ENCODE peak calls at places on chromosomes 2 and 18, in ten cellular contexts. One of them, this sample, is unnamed.

GRCh38 chr2:187552959-187553681 is 1.1 kb downstream of the TFPI start:
- DNase-seq in adipocyte: peak; percentile 77
- DNase-seq in Peyer's patch: no peak
- DNase-seq in esophagus squamous epithelium: no peak
- DNase-seq in stomach: no peak
- DNase-seq in HepG2: peak; percentile 48
- DNase-seq in SK-N-SH: no peak
- DNase-seq in spleen: no peak
- DNase-seq in H1: no peak
- DNase-seq in CD8-positive, alpha-beta memory T cell: no peak
- DNase-seq in this sample: no peak

GRCh38 chr18:14914771-14915170 is 166.8 kb downstream of the ANKRD30B start:
- DNase-seq in SK-N-SH: no peak
- DNase-seq in H1: no peak
- DNase-seq in spleen: no peak
- DNase-seq in HepG2: no peak
- DNase-seq in stomach: no peak
- DNase-seq in esophagus squamous epithelium: no peak
- DNase-seq in Peyer's patch: no peak
- DNase-seq in adipocyte: no peak
- DNase-seq in CD8-positive, alpha-beta memory T cell: no peak
- DNase-seq in this sample: no peak

GRCh38 chr2:237154894-237155851 is 69.5 kb downstream of the COPS8 start:
- DNase-seq in CD8-positive, alpha-beta memory T cell: no peak
- DNase-seq in H1: no peak
- DNase-seq in esophagus squamous epithelium: no peak
- DNase-seq in Peyer's patch: no peak
- DNase-seq in HepG2: no peak
- DNase-seq in spleen: peak; percentile 55
- DNase-seq in stomach: no peak
- DNase-seq in SK-N-SH: peak; percentile 39
- DNase-seq in adipocyte: no peak
- DNase-seq in this sample: peak; percentile 5

GRCh38 chr2:127382836-127383235 is 4.9 kb downstream of the MAP3K2 start:
- DNase-seq in HepG2: no peak
- DNase-seq in Peyer's patch: no peak
- DNase-seq in esophagus squamous epithelium: no peak
- DNase-seq in SK-N-SH: no peak
- DNase-seq in H1: no peak
- DNase-seq in stomach: no peak
- DNase-seq in CD8-positive, alpha-beta memory T cell: no peak
- DNase-seq in adipocyte: no peak
- DNase-seq in spleen: no peak
- DNase-seq in this sample: no peak

GRCh38 chr2:10658041-10658913 is 31.5 kb downstream of the NOL10 start:
- DNase-seq in H1: no peak
- DNase-seq in adipocyte: peak; percentile 76
- DNase-seq in Peyer's patch: no peak
- DNase-seq in stomach: no peak
- DNase-seq in spleen: no peak
- DNase-seq in HepG2: no peak
- DNase-seq in CD8-positive, alpha-beta memory T cell: no peak
- DNase-seq in esophagus squamous epithelium: no peak
- DNase-seq in SK-N-SH: no peak
- DNase-seq in this sample: no peak

GRCh38 chr2:88179228-88179679 is 9.1 kb downstream of the THNSL2 start:
- DNase-seq in HepG2: no peak
- DNase-seq in spleen: no peak
- DNase-seq in adipocyte: no peak
- DNase-seq in SK-N-SH: no peak
- DNase-seq in Peyer's patch: peak; percentile 86
- DNase-seq in H1: no peak
- DNase-seq in CD8-positive, alpha-beta memory T cell: no peak
- DNase-seq in esophagus squamous epithelium: no peak
- DNase-seq in stomach: peak; percentile 67
- DNase-seq in this sample: no peak

GRCh38 chr18:50982086-50982801 is 14.4 kb downstream of the ELAC1 start:
- DNase-seq in Peyer's patch: no peak
- DNase-seq in stomach: no peak
- DNase-seq in esophagus squamous epithelium: no peak
- DNase-seq in SK-N-SH: no peak
- DNase-seq in adipocyte: no peak
- DNase-seq in CD8-positive, alpha-beta memory T cell: no peak
- DNase-seq in H1: no peak
- DNase-seq in spleen: no peak
- DNase-seq in HepG2: no peak
- DNase-seq in this sample: no peak

GRCh38 chr2:108182489-108182888 is 57.3 kb upstream of the SULT1C3 start:
- DNase-seq in stomach: no peak
- DNase-seq in H1: peak; percentile 44
- DNase-seq in spleen: no peak
- DNase-seq in adipocyte: no peak
- DNase-seq in esophagus squamous epithelium: no peak
- DNase-seq in HepG2: peak; percentile 31
- DNase-seq in CD8-positive, alpha-beta memory T cell: no peak
- DNase-seq in Peyer's patch: no peak
- DNase-seq in SK-N-SH: no peak
- DNase-seq in this sample: peak; percentile 2

GRCh38 chr2:136696438-136696837 is 68.9 kb upstream of the THSD7B start:
- DNase-seq in spleen: no peak
- DNase-seq in CD8-positive, alpha-beta memory T cell: no peak
- DNase-seq in adipocyte: no peak
- DNase-seq in HepG2: no peak
- DNase-seq in esophagus squamous epithelium: no peak
- DNase-seq in SK-N-SH: peak; percentile 28
- DNase-seq in stomach: no peak
- DNase-seq in H1: no peak
- DNase-seq in Peyer's patch: no peak
- DNase-seq in this sample: no peak

GRCh38 chr2:195805283-195805976 is 148.4 kb downstream of the SLC39A10 start:
- DNase-seq in CD8-positive, alpha-beta memory T cell: no peak
- DNase-seq in HepG2: no peak
- DNase-seq in SK-N-SH: no peak
- DNase-seq in esophagus squamous epithelium: no peak
- DNase-seq in Peyer's patch: no peak
- DNase-seq in adipocyte: no peak
- DNase-seq in stomach: no peak
- DNase-seq in H1: no peak
- DNase-seq in spleen: no peak
- DNase-seq in this sample: no peak

GRCh38 chr2:96533292-96534073 is 3.1 kb upstream of the ARID5A start:
- DNase-seq in H1: no peak
- DNase-seq in HepG2: no peak
- DNase-seq in Peyer's patch: peak; percentile 82
- DNase-seq in CD8-positive, alpha-beta memory T cell: no peak
- DNase-seq in spleen: peak; percentile 85
- DNase-seq in esophagus squamous epithelium: no peak
- DNase-seq in SK-N-SH: no peak
- DNase-seq in stomach: peak; percentile 62
- DNase-seq in adipocyte: peak; percentile 95
- DNase-seq in this sample: no peak

GRCh38 chr2:69309336-69310048 is 77.5 kb downstream of the GFPT1 start:
- DNase-seq in H1: no peak
- DNase-seq in esophagus squamous epithelium: no peak
- DNase-seq in CD8-positive, alpha-beta memory T cell: no peak
- DNase-seq in HepG2: no peak
- DNase-seq in Peyer's patch: peak; percentile 82
- DNase-seq in SK-N-SH: peak; percentile 37
- DNase-seq in adipocyte: peak; percentile 69
- DNase-seq in spleen: no peak
- DNase-seq in stomach: no peak
- DNase-seq in this sample: no peak

GRCh38 chr2:6113796-6114195 is 421.6 kb downstream of the SOX11 start:
- DNase-seq in HepG2: no peak
- DNase-seq in SK-N-SH: no peak
- DNase-seq in CD8-positive, alpha-beta memory T cell: no peak
- DNase-seq in Peyer's patch: no peak
- DNase-seq in H1: no peak
- DNase-seq in stomach: no peak
- DNase-seq in adipocyte: no peak
- DNase-seq in spleen: no peak
- DNase-seq in esophagus squamous epithelium: no peak
- DNase-seq in this sample: no peak

GRCh38 chr2:165720526-165720925 is 73.5 kb downstream of the GALNT3 start:
- DNase-seq in HepG2: no peak
- DNase-seq in H1: no peak
- DNase-seq in stomach: no peak
- DNase-seq in adipocyte: peak; percentile 65
- DNase-seq in esophagus squamous epithelium: no peak
- DNase-seq in CD8-positive, alpha-beta memory T cell: no peak
- DNase-seq in Peyer's patch: no peak
- DNase-seq in SK-N-SH: no peak
- DNase-seq in spleen: no peak
- DNase-seq in this sample: no peak

GRCh38 chr2:89784960-89785359 is 1093.5 kb downstream of the RPIA start:
- DNase-seq in HepG2: no peak
- DNase-seq in H1: no peak
- DNase-seq in CD8-positive, alpha-beta memory T cell: no peak
- DNase-seq in adipocyte: no peak
- DNase-seq in spleen: no peak
- DNase-seq in SK-N-SH: no peak
- DNase-seq in esophagus squamous epithelium: no peak
- DNase-seq in stomach: no peak
- DNase-seq in Peyer's patch: no peak
- DNase-seq in this sample: no peak
- H3K9me3 ChIP-seq in HepG2: peaks cover 100% of the 10 kb centered on the region
- H3K9me3 ChIP-seq in H1: peaks cover 8% of the 10 kb centered on the region
- H3K9me3 ChIP-seq in CD8-positive, alpha-beta memory T cell: peaks cover 25% of the 10 kb centered on the region
- H3K9me3 ChIP-seq in adipocyte: peaks cover 93% of the 10 kb centered on the region
- H3K9me3 ChIP-seq in spleen: peaks cover 100% of the 10 kb centered on the region
- H3K9me3 ChIP-seq in SK-N-SH: no peaks in the 10 kb centered on the region
- H3K9me3 ChIP-seq in esophagus squamous epithelium: peaks cover 93% of the 10 kb centered on the region
- H3K9me3 ChIP-seq in stomach: peaks cover 19% of the 10 kb centered on the region
- H3K9me3 ChIP-seq in Peyer's patch: peaks cover 55% of the 10 kb centered on the region
- H3K9me3 ChIP-seq in this sample: peaks cover 30% of the 10 kb centered on the region

DNA sequence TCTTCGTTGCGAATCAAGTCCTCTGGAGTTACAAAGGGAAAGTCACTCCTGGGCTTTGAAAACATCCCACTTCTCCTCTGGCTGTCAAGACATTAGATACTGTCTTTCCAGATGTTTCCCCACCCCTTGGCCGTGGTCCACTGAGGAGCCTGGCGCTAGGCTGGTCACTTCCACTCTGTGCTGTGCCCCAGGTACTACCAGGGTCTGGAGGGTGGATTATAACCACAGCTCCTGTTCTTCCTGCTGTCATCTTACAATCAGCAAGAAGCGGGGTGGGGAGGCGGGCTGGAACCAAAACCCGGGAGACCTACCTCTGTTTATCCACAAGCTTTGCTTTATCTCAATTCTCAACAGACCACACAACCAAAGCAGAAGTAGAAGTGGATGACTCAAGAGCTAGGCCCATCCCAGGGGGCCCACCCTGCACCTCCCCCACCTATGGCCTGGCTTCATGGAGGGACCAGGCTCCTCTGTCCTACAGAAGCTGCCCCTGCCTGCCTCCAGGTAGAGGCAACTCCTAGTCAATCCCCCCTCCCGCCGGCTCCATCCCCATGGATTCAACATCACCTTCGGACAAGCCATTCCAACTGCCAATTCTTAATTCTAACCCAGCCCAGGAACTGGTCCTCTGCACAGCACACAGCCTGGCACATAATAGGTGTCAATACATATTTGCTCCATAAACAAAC is 17.8 kb downstream of the SMAD7 start:
- DNase-seq in SK-N-SH: no peak
- DNase-seq in Peyer's patch: no peak
- DNase-seq in CD8-positive, alpha-beta memory T cell: no peak
- DNase-seq in stomach: no peak
- DNase-seq in spleen: no peak
- DNase-seq in HepG2: no peak
- DNase-seq in adipocyte: peak; percentile 60
- DNase-seq in esophagus squamous epithelium: no peak
- DNase-seq in H1: no peak
- DNase-seq in this sample: no peak
- H3K4me3 ChIP-seq in SK-N-SH: peak overlapping the region; percentile 3
- H3K4me3 ChIP-seq in Peyer's patch: peak overlapping the region; percentile 3
- H3K4me3 ChIP-seq in CD8-positive, alpha-beta memory T cell: no peak overlapping the region
- H3K4me3 ChIP-seq in stomach: peak overlapping the region; percentile 4
- H3K4me3 ChIP-seq in spleen: peak overlapping the region; percentile 51
- H3K4me3 ChIP-seq in HepG2: no peak overlapping the region
- H3K4me3 ChIP-seq in adipocyte: peak overlapping the region; percentile 36
- H3K4me3 ChIP-seq in esophagus squamous epithelium: peak overlapping the region; percentile 13
- H3K4me3 ChIP-seq in H1: no peak overlapping the region
- H3K4me3 ChIP-seq in this sample: peak overlapping the region; percentile 69

DNA sequence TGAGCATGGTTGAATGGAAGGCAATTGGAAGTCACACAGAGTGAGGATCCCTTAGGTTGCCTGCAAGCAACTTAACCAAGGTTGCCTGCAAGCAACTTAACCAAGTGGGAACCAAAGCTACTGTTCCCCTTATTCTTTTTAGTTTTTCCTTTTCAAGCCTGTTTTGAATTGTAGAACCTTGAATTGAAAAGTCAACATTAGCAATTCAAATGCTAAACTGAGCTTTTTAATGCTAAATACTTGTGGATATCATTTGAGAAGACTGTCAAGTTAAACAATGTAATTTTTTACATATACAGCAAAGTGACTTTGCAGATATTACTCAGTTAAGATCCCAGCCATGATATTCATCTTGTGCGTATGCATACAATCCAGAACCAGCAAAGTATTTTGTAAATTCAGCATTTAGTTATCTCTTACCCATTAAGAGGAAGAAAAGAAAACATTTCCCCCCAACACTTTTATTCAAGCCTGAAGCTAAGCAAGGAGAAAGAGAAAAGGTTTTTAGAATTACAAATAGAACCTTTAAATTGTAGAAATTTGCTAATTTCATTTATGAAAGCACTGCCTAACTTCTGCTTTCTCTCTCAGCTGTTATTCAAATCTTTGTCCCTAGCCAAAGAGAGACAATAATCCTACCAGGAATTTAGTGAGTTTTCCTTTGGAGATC is 643.3 kb upstream of the PIK3C3 start:
- DNase-seq in H1: no peak
- DNase-seq in SK-N-SH: no peak
- DNase-seq in stomach: no peak
- DNase-seq in CD8-positive, alpha-beta memory T cell: no peak
- DNase-seq in Peyer's patch: no peak
- DNase-seq in spleen: no peak
- DNase-seq in adipocyte: no peak
- DNase-seq in esophagus squamous epithelium: no peak
- DNase-seq in HepG2: no peak
- DNase-seq in this sample: no peak
- H3K9me3 ChIP-seq in H1: peaks cover 11% of the 10 kb centered on the region
- H3K9me3 ChIP-seq in SK-N-SH: no peaks in the 10 kb centered on the region
- H3K9me3 ChIP-seq in stomach: no peaks in the 10 kb centered on the region
- H3K9me3 ChIP-seq in CD8-positive, alpha-beta memory T cell: no peaks in the 10 kb centered on the region
- H3K9me3 ChIP-seq in Peyer's patch: no peaks in the 10 kb centered on the region
- H3K9me3 ChIP-seq in spleen: no peaks in the 10 kb centered on the region
- H3K9me3 ChIP-seq in adipocyte: peaks cover 10% of the 10 kb centered on the region
- H3K9me3 ChIP-seq in esophagus squamous epithelium: no peaks in the 10 kb centered on the region
- H3K9me3 ChIP-seq in HepG2: no peaks in the 10 kb centered on the region
- H3K9me3 ChIP-seq in this sample: no peaks in the 10 kb centered on the region

DNA sequence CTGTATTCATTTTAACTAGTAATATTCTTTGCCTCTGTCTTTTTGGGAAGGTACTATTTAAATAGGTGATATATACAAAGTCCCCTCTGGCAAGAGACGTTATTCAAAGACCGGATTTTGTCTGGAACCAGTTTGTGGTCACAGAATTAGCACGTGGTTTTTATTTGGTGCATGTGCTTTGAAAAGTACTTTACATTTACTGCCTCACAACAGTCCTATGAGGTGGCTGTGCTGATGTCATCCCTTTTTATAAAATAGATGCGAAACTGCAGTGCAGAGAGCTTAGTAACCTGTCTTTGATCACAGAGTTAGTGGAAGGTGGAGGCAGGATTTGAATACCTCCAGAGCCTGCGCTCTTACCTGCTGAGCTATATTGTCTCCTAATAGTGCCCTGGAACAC is 4.0 kb downstream of the LPIN1 start:
- DNase-seq in spleen: no peak
- DNase-seq in esophagus squamous epithelium: no peak
- DNase-seq in H1: no peak
- DNase-seq in stomach: no peak
- DNase-seq in HepG2: no peak
- DNase-seq in adipocyte: peak; percentile 24
- DNase-seq in CD8-positive, alpha-beta memory T cell: peak; percentile 49
- DNase-seq in Peyer's patch: peak; percentile 74
- DNase-seq in SK-N-SH: no peak
- DNase-seq in this sample: peak; percentile 88
- H3K4me3 ChIP-seq in spleen: peak overlapping the region; percentile 83
- H3K4me3 ChIP-seq in esophagus squamous epithelium: no peak overlapping the region
- H3K4me3 ChIP-seq in H1: no peak overlapping the region
- H3K4me3 ChIP-seq in stomach: no peak overlapping the region
- H3K4me3 ChIP-seq in HepG2: no peak overlapping the region
- H3K4me3 ChIP-seq in adipocyte: peak overlapping the region; percentile 88
- H3K4me3 ChIP-seq in CD8-positive, alpha-beta memory T cell: peak overlapping the region; percentile 33
- H3K4me3 ChIP-seq in Peyer's patch: no peak overlapping the region
- H3K4me3 ChIP-seq in SK-N-SH: no peak overlapping the region
- H3K4me3 ChIP-seq in this sample: peak overlapping the region; percentile 43